ENCODE peak calls at places on chromosomes 12 and 14, in seven cellular contexts. K is brain microvascular endothelial cell, C is A549, I is epithelial cell of proximal tubule, V is PC-3, J is fibroblast of the aortic adventitia, P is cardiac muscle cell. R is an unnamed sample.

GRCh38 chr12:128942960-128943477 is 89.7 kb downstream of the GLT1D1 start:
- DNase-seq in V (no peak), I (no peak), C (no peak), J (no peak), P (no peak), K (no peak), R (no peak)

GRCh38 chr12:4221157-4221556 is 52.4 kb upstream of the CCND2 start:
- DNase-seq in V (no peak), C (no peak), J (peak), P (no peak), I (no peak), K (no peak), R (no peak)

GRCh38 chr12:15719230-15719629 is 70.0 kb downstream of the EPS8 start:
- DNase-seq in J (no peak), I (no peak), V (peak), P (no peak), K (no peak), C (no peak), R (no peak)

GRCh38 chr12:72277415-72277814 is 5.2 kb downstream of the TRHDE start:
- DNase-seq in P (no peak), C (no peak), I (no peak), V (peak), J (no peak), K (no peak), R (no peak)

GRCh38 chr14:51094282-51094821 is 553 bp downstream of the TRIM9 start:
- DNase-seq in V (no peak), K (no peak), I (no peak), P (no peak), C (peak), J (no peak), R (no peak)

GRCh38 chr12:106582661-106583577 is at the start of gene RFX4:
- DNase-seq in J (no peak), P (no peak), K (no peak), I (no peak), V (no peak), C (no peak), R (no peak)

GRCh38 chr12:130147875-130148596 is 14.2 kb upstream of the FZD10 start:
- DNase-seq in P (no peak), I (no peak), J (no peak), C (no peak), V (no peak), K (no peak), R (peak)

GRCh38 chr12:92146865-92147264 is 1.2 kb upstream of the BTG1 start:
- DNase-seq in P (no peak), J (peak), I (no peak), C (no peak), V (no peak), K (no peak), R (peak)

GRCh38 chr14:34023824-34024767 is 73.2 kb upstream of the EGLN3 start:
- DNase-seq in I (no peak), J (no peak), C (no peak), P (no peak), K (no peak), V (no peak), R (no peak)

GRCh38 chr12:89636054-89636775 is 72.4 kb downstream of the ATP2B1 start:
- DNase-seq in V (peak), K (no peak), P (no peak), J (no peak), I (no peak), C (peak), R (no peak)

GRCh38 chr12:75865315-75865714 is 166.3 kb downstream of the PHLDA1 start:
- DNase-seq in C (no peak), K (no peak), V (no peak), P (no peak), J (no peak), I (no peak), R (no peak)

GRCh38 chr12:6925239-6925542 is 2.6 kb upstream of the ATN1 start:
- DNase-seq in K (no peak), J (no peak), V (no peak), I (no peak), C (no peak), P (no peak), R (no peak)

GRCh38 chr12:96445743-96446655 is 43.4 kb upstream of the CFAP54 start:
- DNase-seq in C (peak), J (peak), I (no peak), P (peak), V (peak), K (peak), R (peak)

DNA sequence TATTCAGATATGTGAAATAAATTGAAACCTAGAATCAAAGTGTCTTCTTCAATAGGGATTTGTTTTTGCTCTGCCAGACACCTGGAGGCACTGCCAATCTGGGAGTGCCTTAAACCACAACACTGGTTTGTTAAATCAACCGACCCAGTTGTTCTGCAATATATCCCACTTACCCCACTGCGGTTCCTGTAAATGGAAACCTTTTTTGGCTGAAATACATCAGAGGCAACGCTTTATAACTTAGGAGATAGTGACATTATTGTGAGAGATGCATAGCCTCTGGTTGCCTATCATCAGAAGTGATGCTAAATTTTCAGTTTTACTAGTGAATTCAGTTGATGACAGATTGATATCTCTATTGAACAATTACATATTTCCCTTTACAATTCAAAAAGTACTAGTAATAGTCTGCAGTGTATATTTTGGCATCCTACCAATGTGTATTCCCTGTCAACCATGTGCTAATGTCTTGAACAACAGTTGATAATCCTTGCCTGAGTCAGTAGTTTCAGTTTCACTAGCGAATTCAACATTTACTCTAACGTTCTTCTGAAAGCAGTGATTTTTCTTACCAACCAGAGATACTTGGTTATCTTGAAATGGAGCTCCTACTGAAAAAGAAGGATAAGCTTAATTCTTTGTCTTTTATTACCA is 30.5 kb downstream of the PPP2R5C start:
- DNase-seq in J (peak), I (no peak), K (peak), V (peak), C (no peak), P (peak), R (peak)
- H3K4me3 ChIP-seq in J (peak), I (peak), K (no peak), V (peak), C (no peak), P (no peak), R (peak)

DNA sequence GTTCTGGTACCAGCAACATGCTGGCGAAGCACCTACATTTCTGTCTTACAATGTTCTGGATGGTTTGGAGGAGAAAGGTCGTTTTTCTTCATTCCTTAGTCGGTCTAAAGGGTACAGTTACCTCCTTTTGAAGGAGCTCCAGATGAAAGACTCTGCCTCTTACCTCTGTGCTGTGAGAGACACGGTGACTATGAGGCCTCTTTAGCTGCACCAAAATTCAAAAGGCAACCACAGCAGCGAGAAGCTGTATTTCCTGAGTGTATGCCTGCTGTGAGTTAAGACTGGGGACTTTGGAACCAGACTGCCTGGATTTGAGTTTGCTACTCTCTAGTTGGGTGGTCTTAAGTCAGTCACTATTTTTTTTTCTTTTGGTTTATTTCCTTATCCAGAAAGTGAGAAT is 8.7 kb upstream of the OR10G2 start:
- DNase-seq in C (no peak), V (no peak), P (no peak), K (no peak), I (no peak), J (no peak), R (no peak)
- H3K4me3 ChIP-seq in C (no peak), V (no peak), P (no peak), K (no peak), I (no peak), J (no peak), R (no peak)

DNA sequence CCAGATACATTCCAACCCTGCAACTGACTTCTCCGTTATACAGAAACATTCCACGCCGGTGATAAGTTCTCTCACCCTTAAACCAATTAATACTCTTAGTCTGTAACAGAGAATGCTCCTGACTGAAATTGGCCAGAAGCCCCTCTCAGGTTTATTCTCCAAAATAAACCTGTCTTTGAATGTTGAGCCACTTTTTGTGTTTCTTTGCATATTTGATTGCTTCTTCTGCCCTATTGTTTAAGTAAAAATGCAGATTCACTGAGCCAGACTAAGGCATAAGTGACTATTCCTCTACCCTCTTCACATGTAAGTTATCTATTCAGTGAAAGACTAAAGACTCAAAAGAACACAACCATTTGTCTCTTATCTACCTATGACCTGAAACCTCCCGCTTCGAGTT is 3.6 kb upstream of the AVPR1A start:
- DNase-seq in K (no peak), J (no peak), I (no peak), C (no peak), P (no peak), V (no peak), R (no peak)
- H3K4me3 ChIP-seq in K (no peak), J (no peak), I (no peak), C (no peak), P (no peak), V (no peak), R (no peak)

DNA sequence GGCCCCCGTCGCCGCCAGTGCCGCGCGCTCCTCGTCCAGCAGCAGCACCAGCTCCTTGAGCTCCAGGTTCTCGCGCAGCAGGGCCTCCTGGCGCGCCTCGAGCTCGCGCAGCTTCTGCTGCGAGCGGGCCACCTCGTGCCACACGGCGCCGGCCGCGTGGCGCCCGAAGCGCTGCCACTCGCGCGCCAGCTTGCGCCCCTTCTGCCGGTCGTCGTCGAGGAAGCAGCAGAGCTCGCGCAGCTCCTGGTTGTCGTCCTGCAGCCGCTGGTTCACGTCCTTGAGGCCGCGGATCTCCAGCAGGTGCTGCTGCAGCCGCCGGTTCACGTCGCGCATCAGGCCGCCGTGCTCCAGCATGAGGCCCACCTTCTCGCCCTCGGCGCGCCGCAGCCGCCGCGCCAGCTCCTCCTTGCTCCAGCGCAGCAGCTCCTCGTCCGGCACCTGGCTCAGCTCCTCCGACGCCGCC is 505 bp downstream of the CCDC85C start:
- DNase-seq in C (peak), P (peak), K (no peak), I (no peak), J (peak), V (peak), R (peak)
- H3K4me3 ChIP-seq in C (peak), P (peak), K (peak), I (peak), J (peak), V (peak), R (peak)

DNA sequence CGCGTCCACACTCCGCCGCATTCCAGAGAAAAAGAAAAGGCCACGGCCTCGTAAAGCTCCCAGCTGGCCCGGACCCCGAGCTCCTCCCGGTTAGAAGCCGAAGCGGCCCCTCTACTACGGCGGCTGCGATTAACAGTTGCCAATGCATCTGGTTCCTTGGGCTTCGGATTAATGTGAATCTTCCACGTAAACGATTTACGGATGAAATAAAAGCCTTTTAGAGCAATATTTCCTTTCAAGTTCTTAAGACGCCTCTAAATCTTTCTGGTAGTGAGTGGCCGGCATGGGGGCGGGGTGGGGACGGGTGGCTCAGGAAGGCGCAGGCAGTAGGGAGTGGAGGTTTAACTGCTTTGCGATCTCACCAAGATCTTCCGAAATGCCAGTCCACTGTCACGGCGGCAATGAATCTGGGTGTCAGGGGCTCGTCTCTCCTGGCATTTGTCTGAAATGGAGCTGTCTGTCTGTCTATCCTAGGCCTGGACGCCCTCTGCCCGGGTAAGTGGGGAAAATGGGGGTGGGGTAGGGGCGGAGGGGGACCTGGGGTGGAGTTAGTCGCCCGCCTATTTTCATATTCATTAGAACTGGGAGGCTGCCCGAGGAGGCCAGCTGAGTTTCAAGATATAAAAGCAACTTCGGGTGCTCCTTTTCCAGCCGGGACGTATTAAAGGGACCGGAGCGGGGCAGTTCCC is 427 bp upstream of the ALX1 start:
- DNase-seq in C (no peak), V (no peak), I (no peak), J (peak), P (no peak), K (peak), R (no peak)
- H3K4me3 ChIP-seq in C (peak), V (no peak), I (peak), J (peak), P (peak), K (peak), R (no peak)

DNA sequence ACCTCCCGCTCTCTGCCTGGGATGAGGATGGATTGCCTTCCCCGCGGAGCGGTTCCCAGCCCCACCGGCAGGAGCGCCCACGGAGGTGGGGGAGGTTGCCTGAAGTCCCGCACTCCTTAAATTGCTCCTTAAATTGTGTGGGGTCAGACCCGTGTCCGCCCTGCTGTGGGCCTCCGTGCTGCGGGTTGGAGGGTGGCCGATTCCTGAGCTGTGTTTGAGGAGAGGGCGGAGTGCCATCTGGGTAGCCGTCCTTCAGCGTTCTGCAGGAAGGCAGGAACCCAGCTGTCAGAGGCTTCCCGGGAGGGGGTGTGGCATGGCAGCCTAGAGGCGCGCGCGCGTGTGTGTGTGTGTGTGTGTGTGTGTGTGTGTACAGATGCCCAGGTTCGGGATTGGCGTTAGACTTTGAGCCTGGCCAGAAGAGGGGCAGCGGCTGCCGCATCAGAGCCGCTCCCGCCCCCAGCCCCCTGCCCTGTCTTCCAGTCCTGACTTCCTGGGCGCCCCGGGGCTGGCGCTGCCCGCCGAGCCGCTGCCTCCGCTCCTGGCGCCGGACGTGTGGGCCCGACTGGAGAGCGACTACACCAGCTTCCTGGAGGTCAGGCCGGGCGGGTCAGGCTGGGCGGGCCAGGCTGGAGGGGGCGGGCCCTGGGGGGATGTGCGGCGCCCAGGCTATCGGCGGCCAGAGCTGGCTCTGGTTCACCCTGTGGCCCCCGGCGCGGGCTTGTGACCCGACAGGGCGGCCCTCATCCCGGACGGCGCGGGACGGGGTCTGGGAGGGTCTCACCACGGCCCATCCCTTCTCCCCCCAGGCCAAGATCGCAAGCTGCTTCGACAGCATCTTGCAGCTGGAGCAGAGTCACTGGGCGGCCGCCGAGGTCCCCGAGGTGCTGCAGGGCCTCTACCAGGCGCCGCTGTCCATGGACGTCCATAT is 9.2 kb downstream of the EXOC3L4 start:
- DNase-seq in I (no peak), V (peak), C (peak), J (peak), P (peak), K (no peak), R (peak)
- H3K4me3 ChIP-seq in I (peak), V (peak), C (peak), J (peak), P (no peak), K (no peak), R (no peak)

DNA sequence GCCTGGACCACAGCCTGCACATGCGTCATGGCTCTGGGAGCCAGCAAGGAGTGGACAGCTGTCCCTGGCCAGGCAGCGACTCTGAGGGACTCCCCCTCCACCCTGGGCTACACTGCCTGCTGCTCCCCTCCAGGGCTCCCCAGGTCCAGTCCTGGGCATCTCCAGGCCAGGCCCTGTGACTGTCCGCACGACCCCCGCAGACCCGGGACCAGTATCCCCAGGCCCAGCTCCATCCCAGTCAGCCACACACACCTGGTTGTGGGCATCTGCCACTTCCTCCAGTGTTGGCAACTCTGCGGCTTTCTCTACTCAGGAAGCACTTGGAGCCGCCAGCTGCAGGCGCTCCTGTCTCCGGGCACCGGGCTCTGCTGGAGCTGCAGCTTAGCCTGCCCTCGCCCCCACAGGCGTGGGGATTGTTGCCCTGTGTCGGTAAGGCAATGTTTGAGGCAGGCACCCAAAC is 2.4 kb downstream of the ULK1 start:
- DNase-seq in I (no peak), J (no peak), V (no peak), K (peak), P (no peak), C (no peak), R (peak)
- H3K4me3 ChIP-seq in I (peak), J (peak), V (peak), K (peak), P (no peak), C (peak), R (peak)

R was measured in DND-41.